ENCODE peak calls at places on chromosomes 6 and 20, in five cellular contexts. C is natural killer cell treated with Interleukin-12 subunit alpha and Interleukin-12 subunit beta and Interleukin-15 and Interleukin-18, amount 100 ng/mL, for 72 hours; G is right cardiac atrium; D is aorta; Q is effector memory CD8-positive, alpha-beta T cell. W is an unnamed sample.

GRCh38 chr20:52033313-52033712 is 158.3 kb downstream of the ZFP64 start:
- ATAC-seq in C (no peak), G (no peak), D (no peak), Q (no peak), W (no peak)

GRCh38 chr6:111585969-111586315 is 19.7 kb downstream of the TRAF3IP2 start:
- ATAC-seq in C (no peak), G (no peak), D (no peak), Q (no peak), W (peak)

GRCh38 chr6:90184334-90185298 is 112.0 kb downstream of the BACH2 start:
- ATAC-seq in C (no peak), G (no peak), D (no peak), Q (no peak), W (no peak)

GRCh38 chr6:14476793-14477531 is 359.4 kb downstream of the CD83 start:
- ATAC-seq in C (no peak), G (peak), D (peak), Q (no peak), W (peak)

GRCh38 chr6:73577605-73578160 is 56.9 kb upstream of the EEF1A1 start:
- ATAC-seq in C (no peak), G (no peak), D (no peak), Q (no peak), W (no peak)

GRCh38 chr20:36344517-36345132 is 38.5 kb downstream of the DLGAP4 start:
- ATAC-seq in C (no peak), G (peak), D (no peak), Q (no peak), W (no peak)

GRCh38 chr20:40493071-40493470 is 196.0 kb downstream of the MAFB start:
- ATAC-seq in C (no peak), G (no peak), D (no peak), Q (no peak), W (no peak)

GRCh38 chr20:4064118-4064962 is 49.0 kb upstream of the RNF24 start:
- ATAC-seq in C (no peak), G (peak), D (peak), Q (no peak), W (peak)

GRCh38 chr6:45979311-45979710 is 36.3 kb downstream of the CLIC5 start:
- ATAC-seq in C (no peak), G (no peak), D (no peak), Q (no peak), W (no peak)

GRCh38 chr20:18669241-18670019 is 81.6 kb downstream of the DTD1 start:
- ATAC-seq in C (no peak), G (no peak), D (no peak), Q (no peak), W (no peak)

GRCh38 chr6:20924911-20925543 is 390.8 kb downstream of the CDKAL1 start:
- ATAC-seq in C (no peak), G (no peak), D (no peak), Q (no peak), W (no peak)

GRCh38 chr20:52419205-52419604 is 227.6 kb upstream of the ZFP64 start:
- ATAC-seq in C (no peak), G (no peak), D (no peak), Q (no peak), W (no peak)

W was measured in gastroesophageal sphincter.